ENCODE peak calls at places on chromosomes 11 and 22, in seven cellular contexts. One of them, this sample, is unnamed.

GRCh38 chr11:130390071-130390758 is 38.2 kb downstream of the ADAMTS8 start:
- DNase-seq in neural progenitor cell: no peak
- DNase-seq in OCI-LY7: peak
- DNase-seq in choroid plexus epithelial cell: peak
- DNase-seq in mammary epithelial cell: peak
- DNase-seq in endodermal cell: no peak
- DNase-seq in HCT116: peak
- DNase-seq in this sample: no peak

GRCh38 chr11:120827820-120828219 is 196.1 kb upstream of the TBCEL start:
- DNase-seq in mammary epithelial cell: no peak
- DNase-seq in OCI-LY7: no peak
- DNase-seq in choroid plexus epithelial cell: no peak
- DNase-seq in endodermal cell: no peak
- DNase-seq in HCT116: no peak
- DNase-seq in neural progenitor cell: no peak
- DNase-seq in this sample: no peak

GRCh38 chr11:36431429-36432092 is 78.5 kb downstream of the TRAF6 start:
- DNase-seq in mammary epithelial cell: peak
- DNase-seq in OCI-LY7: no peak
- DNase-seq in choroid plexus epithelial cell: peak
- DNase-seq in HCT116: peak
- DNase-seq in endodermal cell: no peak
- DNase-seq in neural progenitor cell: peak
- DNase-seq in this sample: peak

GRCh38 chr22:19998232-19998951 is 18.2 kb downstream of the ARVCF start:
- DNase-seq in neural progenitor cell: peak
- DNase-seq in HCT116: no peak
- DNase-seq in endodermal cell: no peak
- DNase-seq in choroid plexus epithelial cell: peak
- DNase-seq in OCI-LY7: no peak
- DNase-seq in mammary epithelial cell: no peak
- DNase-seq in this sample: no peak

GRCh38 chr11:105670811-105671210 is 60.9 kb downstream of the GRIA4 start:
- DNase-seq in mammary epithelial cell: no peak
- DNase-seq in OCI-LY7: no peak
- DNase-seq in neural progenitor cell: no peak
- DNase-seq in choroid plexus epithelial cell: peak
- DNase-seq in HCT116: peak
- DNase-seq in endodermal cell: no peak
- DNase-seq in this sample: no peak

GRCh38 chr22:48366591-48366990 is 1461.1 kb downstream of the BRD1 start:
- DNase-seq in mammary epithelial cell: no peak
- DNase-seq in choroid plexus epithelial cell: no peak
- DNase-seq in OCI-LY7: no peak
- DNase-seq in HCT116: no peak
- DNase-seq in endodermal cell: no peak
- DNase-seq in neural progenitor cell: no peak
- DNase-seq in this sample: no peak

GRCh38 chr22:46754110-46754799 is 8.2 kb upstream of the TBC1D22A start:
- DNase-seq in OCI-LY7: no peak
- DNase-seq in choroid plexus epithelial cell: peak
- DNase-seq in endodermal cell: no peak
- DNase-seq in neural progenitor cell: no peak
- DNase-seq in mammary epithelial cell: peak
- DNase-seq in HCT116: peak
- DNase-seq in this sample: peak

GRCh38 chr22:37501176-37501609 is 15.0 kb upstream of the MFNG start:
- DNase-seq in choroid plexus epithelial cell: peak
- DNase-seq in OCI-LY7: no peak
- DNase-seq in endodermal cell: no peak
- DNase-seq in neural progenitor cell: no peak
- DNase-seq in mammary epithelial cell: no peak
- DNase-seq in HCT116: no peak
- DNase-seq in this sample: no peak

GRCh38 chr11:106133529-106133928 is 56.1 kb downstream of the AASDHPPT start:
- DNase-seq in HCT116: no peak
- DNase-seq in neural progenitor cell: no peak
- DNase-seq in endodermal cell: no peak
- DNase-seq in OCI-LY7: peak
- DNase-seq in mammary epithelial cell: no peak
- DNase-seq in choroid plexus epithelial cell: peak
- DNase-seq in this sample: no peak

GRCh38 chr11:76598426-76598839 is 72.1 kb downstream of the LRRC32 start:
- DNase-seq in mammary epithelial cell: no peak
- DNase-seq in HCT116: peak
- DNase-seq in neural progenitor cell: peak
- DNase-seq in choroid plexus epithelial cell: peak
- DNase-seq in OCI-LY7: peak
- DNase-seq in endodermal cell: peak
- DNase-seq in this sample: no peak

GRCh38 chr11:120057595-120058581 is 80.0 kb downstream of the TRIM29 start:
- DNase-seq in choroid plexus epithelial cell: no peak
- DNase-seq in endodermal cell: peak
- DNase-seq in OCI-LY7: no peak
- DNase-seq in mammary epithelial cell: peak
- DNase-seq in HCT116: peak
- DNase-seq in neural progenitor cell: peak
- DNase-seq in this sample: no peak

GRCh38 chr22:39664485-39665200 is 94.1 kb downstream of the CACNA1I start:
- DNase-seq in OCI-LY7: no peak
- DNase-seq in endodermal cell: peak
- DNase-seq in choroid plexus epithelial cell: no peak
- DNase-seq in HCT116: no peak
- DNase-seq in neural progenitor cell: peak
- DNase-seq in mammary epithelial cell: no peak
- DNase-seq in this sample: no peak

GRCh38 chr22:48536691-48537591 is 1290.7 kb downstream of the BRD1 start:
- DNase-seq in choroid plexus epithelial cell: no peak
- DNase-seq in OCI-LY7: no peak
- DNase-seq in neural progenitor cell: no peak
- DNase-seq in endodermal cell: no peak
- DNase-seq in HCT116: no peak
- DNase-seq in mammary epithelial cell: no peak
- DNase-seq in this sample: no peak

GRCh38 chr11:20597137-20597923 is 2.1 kb upstream of the SLC6A5 start:
- DNase-seq in endodermal cell: peak
- DNase-seq in choroid plexus epithelial cell: no peak
- DNase-seq in HCT116: no peak
- DNase-seq in mammary epithelial cell: no peak
- DNase-seq in OCI-LY7: no peak
- DNase-seq in neural progenitor cell: peak
- DNase-seq in this sample: no peak

GRCh38 chr22:26958378-26958777 is 301.0 kb downstream of the MIAT start:
- DNase-seq in OCI-LY7: no peak
- DNase-seq in mammary epithelial cell: no peak
- DNase-seq in choroid plexus epithelial cell: no peak
- DNase-seq in neural progenitor cell: no peak
- DNase-seq in endodermal cell: no peak
- DNase-seq in HCT116: no peak
- DNase-seq in this sample: no peak

GRCh38 chr11:105799263-105799662 is 189.4 kb downstream of the GRIA4 start:
- DNase-seq in OCI-LY7: no peak
- DNase-seq in neural progenitor cell: no peak
- DNase-seq in mammary epithelial cell: no peak
- DNase-seq in endodermal cell: no peak
- DNase-seq in HCT116: no peak
- DNase-seq in choroid plexus epithelial cell: no peak
- DNase-seq in this sample: no peak

GRCh38 chr22:37708580-37709444 is 12.0 kb downstream of the TRIOBP start:
- DNase-seq in choroid plexus epithelial cell: no peak
- DNase-seq in mammary epithelial cell: no peak
- DNase-seq in neural progenitor cell: no peak
- DNase-seq in endodermal cell: no peak
- DNase-seq in OCI-LY7: no peak
- DNase-seq in HCT116: no peak
- DNase-seq in this sample: no peak

DNA sequence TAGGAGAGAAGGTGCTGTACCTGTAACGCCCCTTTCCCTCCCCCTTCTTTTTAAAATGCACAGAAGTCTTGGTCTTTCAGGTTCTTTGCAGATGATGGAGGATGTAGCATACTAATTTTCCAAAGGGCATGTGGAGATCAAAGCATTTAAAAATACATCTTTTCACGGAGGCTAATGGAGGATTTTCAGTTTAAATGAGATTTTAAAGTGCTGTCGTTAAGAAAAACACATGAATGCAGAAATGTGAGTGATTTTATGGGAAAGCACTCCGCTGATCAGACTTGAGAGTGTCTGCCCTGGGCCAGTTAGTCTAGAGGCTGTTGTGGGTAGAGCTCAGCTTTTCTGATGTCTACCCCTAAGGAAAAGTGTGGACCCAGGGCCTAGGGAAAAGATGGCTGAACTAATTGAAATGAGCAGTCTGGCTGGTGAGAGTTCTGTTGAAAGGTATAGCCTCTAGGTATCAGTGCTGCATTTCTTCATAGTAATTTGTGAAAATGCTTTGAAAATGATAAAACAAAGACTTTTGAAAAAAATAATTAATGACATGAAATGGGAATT is 2.5 kb downstream of the AMOTL1 start:
- DNase-seq in HCT116: no peak
- DNase-seq in mammary epithelial cell: no peak
- DNase-seq in neural progenitor cell: no peak
- DNase-seq in choroid plexus epithelial cell: no peak
- DNase-seq in endodermal cell: no peak
- DNase-seq in OCI-LY7: no peak
- DNase-seq in this sample: no peak
- H3K4me3 ChIP-seq in HCT116: no peak
- H3K4me3 ChIP-seq in mammary epithelial cell: peak
- H3K4me3 ChIP-seq in neural progenitor cell: peak
- H3K4me3 ChIP-seq in choroid plexus epithelial cell: peak
- H3K4me3 ChIP-seq in endodermal cell: peak
- H3K4me3 ChIP-seq in OCI-LY7: no peak
- H3K4me3 ChIP-seq in this sample: peak

DNA sequence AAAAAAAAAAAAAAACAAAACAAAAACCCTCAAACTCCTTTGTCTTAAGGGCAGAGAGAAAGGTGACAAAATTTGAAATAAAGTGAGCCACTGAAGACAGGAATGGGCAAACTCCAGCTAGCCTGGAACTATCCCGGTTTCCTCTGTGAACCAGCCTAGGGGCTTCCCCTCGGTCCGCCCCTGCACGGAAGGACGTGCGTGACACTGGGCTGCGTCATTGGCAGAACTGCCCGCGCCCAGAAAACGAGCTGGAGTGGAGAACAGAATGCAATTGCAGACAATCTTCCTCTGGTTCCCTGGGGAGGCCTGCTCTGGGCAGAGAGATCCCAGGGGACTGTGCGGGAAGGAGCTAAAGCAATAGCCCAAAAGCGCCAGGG is 628 bp downstream of the RAB38 start:
- DNase-seq in OCI-LY7: peak
- DNase-seq in endodermal cell: peak
- DNase-seq in choroid plexus epithelial cell: peak
- DNase-seq in mammary epithelial cell: peak
- DNase-seq in neural progenitor cell: peak
- DNase-seq in HCT116: peak
- DNase-seq in this sample: peak
- H3K4me3 ChIP-seq in OCI-LY7: peak
- H3K4me3 ChIP-seq in endodermal cell: peak
- H3K4me3 ChIP-seq in choroid plexus epithelial cell: peak
- H3K4me3 ChIP-seq in mammary epithelial cell: peak
- H3K4me3 ChIP-seq in neural progenitor cell: peak
- H3K4me3 ChIP-seq in HCT116: peak
- H3K4me3 ChIP-seq in this sample: peak

GRCh38 chr11:64687641-64688533 is 35.1 kb downstream of the NRXN2 start:
- DNase-seq in OCI-LY7: no peak
- DNase-seq in mammary epithelial cell: no peak
- DNase-seq in choroid plexus epithelial cell: no peak
- DNase-seq in neural progenitor cell: peak
- DNase-seq in HCT116: no peak
- DNase-seq in endodermal cell: no peak
- DNase-seq in this sample: no peak
- H3K4me3 ChIP-seq in OCI-LY7: peak
- H3K4me3 ChIP-seq in mammary epithelial cell: no peak
- H3K4me3 ChIP-seq in choroid plexus epithelial cell: no peak
- H3K4me3 ChIP-seq in neural progenitor cell: peak
- H3K4me3 ChIP-seq in HCT116: no peak
- H3K4me3 ChIP-seq in endodermal cell: peak
- H3K4me3 ChIP-seq in this sample: no peak

GRCh38 chr11:47590026-47590861 is 3.8 kb downstream of the FAM180B start:
- DNase-seq in HCT116: no peak
- DNase-seq in endodermal cell: peak
- DNase-seq in neural progenitor cell: peak
- DNase-seq in choroid plexus epithelial cell: no peak
- DNase-seq in OCI-LY7: no peak
- DNase-seq in mammary epithelial cell: no peak
- DNase-seq in this sample: no peak
- H3K4me3 ChIP-seq in HCT116: no peak
- H3K4me3 ChIP-seq in endodermal cell: no peak
- H3K4me3 ChIP-seq in neural progenitor cell: no peak
- H3K4me3 ChIP-seq in choroid plexus epithelial cell: peak
- H3K4me3 ChIP-seq in OCI-LY7: no peak
- H3K4me3 ChIP-seq in mammary epithelial cell: no peak
- H3K4me3 ChIP-seq in this sample: peak

DNA sequence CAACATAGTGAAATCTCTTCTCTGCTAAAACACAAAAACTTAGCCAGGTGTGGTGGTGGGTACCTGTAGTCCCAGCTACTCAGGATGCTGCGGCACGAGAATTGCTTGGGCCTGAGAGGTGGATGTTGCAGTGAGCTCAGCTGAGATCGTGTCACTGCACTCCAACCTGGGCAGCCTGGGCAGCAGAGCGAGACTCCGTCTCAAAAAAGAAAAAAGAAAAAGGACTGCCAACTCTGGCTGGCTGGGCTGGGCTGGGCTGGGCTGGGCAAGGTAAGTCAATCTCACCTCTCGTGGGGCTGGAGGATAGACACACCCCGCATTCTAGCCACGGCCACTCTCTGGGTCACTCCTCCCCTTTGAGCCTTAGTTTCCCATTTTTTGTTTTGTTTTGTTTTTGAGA is 26.9 kb downstream of the TEF start:
- DNase-seq in OCI-LY7: no peak
- DNase-seq in mammary epithelial cell: no peak
- DNase-seq in choroid plexus epithelial cell: no peak
- DNase-seq in neural progenitor cell: no peak
- DNase-seq in endodermal cell: no peak
- DNase-seq in HCT116: no peak
- DNase-seq in this sample: no peak
- H3K4me3 ChIP-seq in OCI-LY7: no peak
- H3K4me3 ChIP-seq in mammary epithelial cell: no peak
- H3K4me3 ChIP-seq in choroid plexus epithelial cell: no peak
- H3K4me3 ChIP-seq in neural progenitor cell: no peak
- H3K4me3 ChIP-seq in endodermal cell: no peak
- H3K4me3 ChIP-seq in HCT116: no peak
- H3K4me3 ChIP-seq in this sample: no peak

GRCh38 chr22:50045211-50046018 is 12.7 kb downstream of the TTLL8 start:
- DNase-seq in OCI-LY7: no peak
- DNase-seq in choroid plexus epithelial cell: no peak
- DNase-seq in endodermal cell: no peak
- DNase-seq in mammary epithelial cell: no peak
- DNase-seq in neural progenitor cell: no peak
- DNase-seq in HCT116: no peak
- DNase-seq in this sample: no peak
- H3K4me3 ChIP-seq in OCI-LY7: no peak
- H3K4me3 ChIP-seq in choroid plexus epithelial cell: no peak
- H3K4me3 ChIP-seq in endodermal cell: no peak
- H3K4me3 ChIP-seq in mammary epithelial cell: no peak
- H3K4me3 ChIP-seq in neural progenitor cell: no peak
- H3K4me3 ChIP-seq in HCT116: no peak
- H3K4me3 ChIP-seq in this sample: no peak